ENCODE peak calls at places on chromosome 21, in ten cellular contexts. J is iris pigment epithelial cell; Y is GOT3; I is astrocyte of the spinal cord; O is anterior cingulate cortex; U is stimulated activated CD8-positive, alpha-beta memory T cell treated with anti-CD3 and anti-CD28 coated beads, Interleukin-4, amount 100 ng/mL, for 4 hours; D is central memory CD4-positive, alpha-beta T cell; W is HT1080; G is NCI-H1105; M is activated naive CD4-positive, alpha-beta T cell treated with anti-CD3 and anti-CD28 coated beads, Interleukin-2, amount 10 ng/mL, durations not matched to agents 7 days and 5 days. A is an unnamed sample.

GRCh38 chr21:41727784-41728763 is 38.8 kb downstream of the RIPK4 start:
- DNase-seq in J (no peak), Y (no peak), I (no peak), O (no peak), U (no peak), D (no peak), W (no peak), G (no peak), M (no peak), A (no peak)

GRCh38 chr21:33075128-33075527 is 5.2 kb downstream of the OLIG1 start:
- DNase-seq in J (no peak), Y (no peak), I (no peak), O (no peak), U (no peak), D (no peak), W (no peak), G (no peak), M (no peak), A (no peak)

GRCh38 chr21:37087188-37087587 is 14.1 kb downstream of the TTC3 start:
- DNase-seq in J (peak), Y (no peak), I (peak), O (no peak), U (no peak), D (no peak), W (peak), G (no peak), M (no peak), A (no peak)

GRCh38 chr21:26388731-26389231 is 184.3 kb downstream of the CYYR1 start:
- DNase-seq in J (peak), Y (no peak), I (peak), O (no peak), U (no peak), D (no peak), W (peak), G (no peak), M (no peak), A (peak)

GRCh38 chr21:35825370-35825769 is 235.0 kb downstream of the SETD4 start:
- DNase-seq in J (no peak), Y (no peak), I (no peak), O (no peak), U (no peak), D (no peak), W (no peak), G (no peak), M (no peak), A (no peak)

GRCh38 chr21:44916965-44917364 is 3.7 kb downstream of the ITGB2 start:
- DNase-seq in J (no peak), Y (no peak), I (no peak), O (no peak), U (no peak), D (no peak), W (peak), G (no peak), M (no peak), A (no peak)

GRCh38 chr21:28805885-28806284 is 186.8 kb downstream of the LTN1 start:
- DNase-seq in J (peak), Y (no peak), I (peak), O (no peak), U (no peak), D (no peak), W (no peak), G (no peak), M (no peak), A (no peak)

GRCh38 chr21:43331962-43332458 is 94.9 kb downstream of the SIK1 start:
- DNase-seq in J (peak), Y (no peak), I (peak), O (peak), U (no peak), D (no peak), W (peak), G (no peak), M (no peak), A (peak)

GRCh38 chr21:28554660-28555475 is 437.8 kb downstream of the LTN1 start:
- DNase-seq in J (peak), Y (no peak), I (peak), O (no peak), U (no peak), D (no peak), W (peak), G (no peak), M (no peak), A (peak)

GRCh38 chr21:38170705-38171682 is 85.8 kb upstream of the KCNJ15 start:
- DNase-seq in J (peak), Y (no peak), I (peak), O (no peak), U (no peak), D (no peak), W (peak), G (no peak), M (no peak), A (peak)

GRCh38 chr21:35635261-35635660 is 425.1 kb downstream of the SETD4 start:
- DNase-seq in J (peak), Y (peak), I (peak), O (no peak), U (no peak), D (no peak), W (peak), G (no peak), M (no peak), A (peak)

GRCh38 chr21:42983102-42983501 is 8.7 kb downstream of the PKNOX1 start:
- DNase-seq in J (no peak), Y (no peak), I (peak), O (no peak), U (no peak), D (no peak), W (no peak), G (no peak), M (peak), A (no peak)

GRCh38 chr21:15000076-15000475 is 64.7 kb downstream of the NRIP1 start:
- DNase-seq in J (peak), Y (no peak), I (peak), O (no peak), U (no peak), D (no peak), W (no peak), G (no peak), M (no peak), A (peak)

GRCh38 chr21:31604591-31605190 is 54.8 kb upstream of the SOD1 start:
- DNase-seq in J (peak), Y (no peak), I (peak), O (peak), U (peak), D (peak), W (peak), G (peak), M (peak), A (peak)

GRCh38 chr21:16597768-16598167 is 868.0 kb downstream of the USP25 start:
- DNase-seq in J (no peak), Y (no peak), I (no peak), O (no peak), U (no peak), D (no peak), W (no peak), G (no peak), M (no peak), A (no peak)

GRCh38 chr21:32167513-32167912 is 111.3 kb downstream of the MIS18A start:
- DNase-seq in J (no peak), Y (no peak), I (no peak), O (no peak), U (no peak), D (no peak), W (no peak), G (no peak), M (no peak), A (no peak)

GRCh38 chr21:35252831-35253230 is 203.7 kb upstream of the RUNX1 start:
- DNase-seq in J (peak), Y (no peak), I (peak), O (no peak), U (no peak), D (no peak), W (peak), G (no peak), M (no peak), A (no peak)

GRCh38 chr21:45974073-45975016 is 7.2 kb upstream of the COL6A1 start:
- DNase-seq in J (peak), Y (no peak), I (peak), O (no peak), U (no peak), D (no peak), W (peak), G (peak), M (no peak), A (peak)

GRCh38 chr21:15221799-15222386 is 157.1 kb upstream of the NRIP1 start:
- DNase-seq in J (peak), Y (no peak), I (peak), O (no peak), U (no peak), D (no peak), W (peak), G (no peak), M (no peak), A (peak)

GRCh38 chr21:45845063-45845789 is 136.3 kb upstream of the COL6A1 start:
- DNase-seq in J (peak), Y (no peak), I (no peak), O (no peak), U (no peak), D (no peak), W (no peak), G (no peak), M (no peak), A (no peak)

GRCh38 chr21:15932681-15933200 is 203.0 kb downstream of the USP25 start:
- DNase-seq in J (no peak), Y (no peak), I (peak), O (no peak), U (no peak), D (no peak), W (no peak), G (no peak), M (no peak), A (peak)

GRCh38 chr21:32698286-32698685 is 29.5 kb downstream of the SYNJ1 start:
- DNase-seq in J (no peak), Y (no peak), I (no peak), O (no peak), U (no peak), D (no peak), W (no peak), G (no peak), M (no peak), A (no peak)

A was measured in kidney glomerular epithelial cell.